ENCODE peak calls at places on chromosomes 11 and 22, in eight cellular contexts. R is CD8-positive, alpha-beta memory T cell; Z is K562; S is right atrium auricular region; Q is mesendoderm; Y is AG04450; A is heart right ventricle; N is dorsolateral prefrontal cortex. K is an unnamed sample.
A peak's percentile ranks its signal among the peaks of the same experiment; 100 is the strongest.

GRCh38 chr11:112841719-112842118 is 119.5 kb upstream of the NCAM1 start:
- DNase-seq in R (no peak), Z (no peak), S (no peak), Q (no peak), Y (no peak), A (no peak), N (no peak), K (no peak)

GRCh38 chr11:41498726-41499125 is 39.3 kb upstream of the LRRC4C start:
- DNase-seq in R (no peak), Z (no peak), S (no peak), Q (no peak), Y (no peak), A (no peak), N (no peak), K (no peak)

GRCh38 chr11:63682045-63682915 is 980 bp downstream of the RTN3 start:
- DNase-seq in R (no peak), Z (peak; percentile 30), S (no peak), Q (peak; percentile 62), Y (no peak), A (peak; percentile 22), N (peak; percentile 60), K (peak; percentile 55)

GRCh38 chr22:31647516-31647915 is 14.5 kb downstream of the PISD start:
- DNase-seq in R (no peak), Z (no peak), S (no peak), Q (no peak), Y (peak; percentile 72), A (no peak), N (no peak), K (no peak)

GRCh38 chr22:44660051-44660830 is 41.8 kb upstream of the PRR5 start:
- DNase-seq in R (no peak), Z (no peak), S (no peak), Q (no peak), Y (no peak), A (no peak), N (no peak), K (no peak)

GRCh38 chr22:20128619-20128901 is 3.0 kb upstream of the ZDHHC8 start:
- DNase-seq in R (no peak), Z (no peak), S (no peak), Q (no peak), Y (no peak), A (no peak), N (no peak), K (no peak)

GRCh38 chr11:35045219-35045819 is 93.7 kb upstream of the CD44 start:
- DNase-seq in R (peak; percentile 93), Z (no peak), S (no peak), Q (no peak), Y (no peak), A (no peak), N (no peak), K (no peak)

GRCh38 chr11:47358731-47359051 is 6.2 kb upstream of the MYBPC3 start:
- DNase-seq in R (no peak), Z (no peak), S (no peak), Q (no peak), Y (no peak), A (no peak), N (no peak), K (no peak)

GRCh38 chr11:120663142-120663541 is 151.6 kb downstream of the GRIK4 start:
- DNase-seq in R (no peak), Z (no peak), S (no peak), Q (peak; percentile 49), Y (no peak), A (no peak), N (no peak), K (no peak)

GRCh38 chr11:68749061-68749491 is 2.2 kb downstream of the TESMIN start:
- DNase-seq in R (no peak), Z (no peak), S (no peak), Q (no peak), Y (no peak), A (no peak), N (no peak), K (no peak)
- H3K27ac ChIP-seq in R (no peak overlapping the region), Z (peak overlapping the region; percentile 91), S (no peak overlapping the region), Q (peak overlapping the region; percentile 80), Y (no peak overlapping the region), A (no peak overlapping the region), N (no peak overlapping the region), K (no peak overlapping the region)

DNA sequence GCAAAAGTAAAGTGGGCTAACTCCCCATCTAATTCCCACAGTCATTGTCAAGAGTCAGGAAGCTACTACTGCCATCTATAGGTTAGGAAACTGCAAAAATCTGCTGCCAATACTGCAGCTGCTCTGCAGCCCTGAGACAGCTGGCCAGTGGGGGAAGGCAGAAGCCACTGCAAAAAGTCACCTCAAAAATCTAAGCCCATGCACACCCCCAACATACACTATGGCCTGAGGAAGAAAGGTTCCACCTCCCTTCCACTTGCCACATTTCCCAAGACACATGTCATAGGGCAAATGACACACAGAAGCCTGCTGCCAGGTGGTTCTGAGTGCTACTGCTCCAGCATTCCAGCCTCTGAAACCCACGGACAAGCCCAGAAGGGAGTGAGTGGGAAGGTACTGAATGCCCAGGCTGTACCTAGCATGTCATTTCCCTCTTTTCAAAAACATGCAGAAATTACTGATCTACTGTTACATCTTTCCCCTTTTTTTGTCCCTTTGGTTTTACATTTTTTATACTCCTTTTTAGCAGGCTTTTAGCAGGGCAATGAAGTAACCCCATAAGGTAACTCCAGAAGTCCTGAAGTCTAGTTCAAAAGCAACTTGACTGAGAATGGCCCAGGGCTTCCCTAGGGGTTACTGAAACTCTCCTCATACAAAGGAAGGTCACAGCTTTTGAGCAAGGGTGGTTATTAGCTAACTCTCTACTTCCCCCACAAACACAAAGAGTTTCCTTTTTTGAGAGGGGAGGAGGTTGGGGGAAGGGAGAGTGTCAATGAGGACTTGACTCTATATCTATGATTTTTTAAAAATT is 36.8 kb downstream of the DGCR2 start:
- DNase-seq in R (no peak), Z (peak; percentile 77), S (peak; percentile 38), Q (peak; percentile 60), Y (no peak), A (no peak), N (no peak), K (no peak)
- H3K27ac ChIP-seq in R (no peak overlapping the region), Z (no peak overlapping the region), S (no peak overlapping the region), Q (no peak overlapping the region), Y (peak overlapping the region; percentile 31), A (no peak overlapping the region), N (no peak overlapping the region), K (no peak overlapping the region)

GRCh38 chr22:39498802-39499201 is 3.3 kb upstream of the MIEF1 start:
- DNase-seq in R (no peak), Z (no peak), S (no peak), Q (no peak), Y (no peak), A (no peak), N (no peak), K (no peak)
- H3K27ac ChIP-seq in R (no peak overlapping the region), Z (no peak overlapping the region), S (no peak overlapping the region), Q (no peak overlapping the region), Y (no peak overlapping the region), A (no peak overlapping the region), N (peak overlapping the region; percentile 94), K (peak overlapping the region; percentile 88)

GRCh38 chr22:32662587-32662915 is 139.0 kb upstream of the TIMP3 start:
- DNase-seq in R (no peak), Z (no peak), S (no peak), Q (no peak), Y (no peak), A (no peak), N (no peak), K (no peak)
- H3K27ac ChIP-seq in R (no peak overlapping the region), Z (no peak overlapping the region), S (no peak overlapping the region), Q (no peak overlapping the region), Y (no peak overlapping the region), A (no peak overlapping the region), N (no peak overlapping the region), K (no peak overlapping the region)

DNA sequence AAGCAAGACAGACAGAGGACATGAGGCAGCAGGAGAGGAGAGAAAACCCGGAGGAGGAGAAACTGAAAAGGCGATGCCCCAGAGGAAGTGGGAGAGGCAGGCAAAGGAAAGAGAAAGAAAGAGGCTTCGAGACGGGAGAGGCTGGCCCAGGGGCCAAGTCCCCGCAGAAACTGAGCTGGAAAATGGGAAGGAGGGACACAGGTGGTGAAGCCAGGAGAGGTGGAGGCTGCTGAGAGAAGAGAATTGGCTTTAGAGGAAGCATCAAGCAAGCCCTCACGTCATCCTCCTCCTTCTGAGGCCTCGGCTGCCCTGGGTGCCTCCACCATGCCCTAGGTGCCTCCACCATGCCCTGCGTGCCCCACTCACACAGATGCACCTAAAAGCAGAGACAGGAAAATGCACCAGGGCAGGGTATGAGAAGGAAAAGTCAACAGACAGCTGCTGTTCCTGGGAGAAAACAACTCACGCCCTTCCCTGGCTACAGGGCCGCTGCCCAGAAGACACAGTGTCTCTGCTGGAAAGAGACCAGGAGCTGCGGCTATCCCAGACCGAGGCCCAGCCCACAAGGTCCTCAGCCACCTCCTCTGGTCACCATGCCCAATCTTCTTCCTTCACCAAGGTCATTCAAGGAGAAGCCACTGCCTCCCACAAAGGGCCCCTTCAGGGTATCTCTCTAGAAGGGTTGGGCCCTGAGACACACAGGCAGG is 14.3 kb downstream of the FXYD6 start:
- DNase-seq in R (no peak), Z (no peak), S (peak; percentile 56), Q (no peak), Y (no peak), A (no peak), N (no peak), K (no peak)
- H3K27ac ChIP-seq in R (no peak overlapping the region), Z (no peak overlapping the region), S (peak overlapping the region; percentile 39), Q (no peak overlapping the region), Y (no peak overlapping the region), A (peak overlapping the region; percentile 45), N (peak overlapping the region; percentile 59), K (no peak overlapping the region)

GRCh38 chr11:66971483-66971882 is 3.6 kb upstream of the C11orf86 start:
- DNase-seq in R (no peak), Z (no peak), S (no peak), Q (no peak), Y (no peak), A (no peak), N (no peak), K (no peak)
- H3K27ac ChIP-seq in R (no peak overlapping the region), Z (no peak overlapping the region), S (peak overlapping the region; percentile 72), Q (no peak overlapping the region), Y (peak overlapping the region; percentile 98), A (no peak overlapping the region), N (no peak overlapping the region), K (peak overlapping the region; percentile 60)

K was measured in caudate nucleus.